ENCODE peak calls at places on chromosomes 6 and 20, in four cellular contexts. K is prostate gland, B is HCT116, R is H1. N is an unnamed sample.

GRCh38 chr6:108896111-108896661 is 48.0 kb downstream of the ARMC2 start:
- DNase-seq in B (no peak), R (no peak), K (no peak), N (no peak)

GRCh38 chr20:16556299-16556698 is 16.9 kb downstream of the KIF16B start:
- DNase-seq in K (no peak), B (no peak), R (no peak), N (no peak)

GRCh38 chr6:134683783-134684765 is 265.8 kb downstream of the ALDH8A1 start:
- DNase-seq in K (no peak), R (no peak), B (no peak), N (no peak)

GRCh38 chr6:21665101-21665435 is 71.5 kb downstream of the SOX4 start:
- DNase-seq in B (no peak), K (no peak), R (no peak), N (no peak)

GRCh38 chr6:44642870-44643522 is 255.5 kb downstream of the CDC5L start:
- DNase-seq in R (no peak), B (no peak), K (no peak), N (no peak)

GRCh38 chr6:107657755-107658461 is 166.2 kb downstream of the SCML4 start:
- DNase-seq in B (no peak), K (no peak), R (no peak), N (no peak)

GRCh38 chr6:81819767-81820166 is 67.3 kb upstream of the TENT5A start:
- DNase-seq in R (no peak), K (no peak), B (no peak), N (no peak)

GRCh38 chr20:51093240-51093763 is 70.4 kb upstream of the KCNG1 start:
- DNase-seq in K (no peak), B (no peak), R (no peak), N (no peak)

GRCh38 chr6:53805725-53806124 is 10.9 kb downstream of the LRRC1 start:
- DNase-seq in K (no peak), B (no peak), R (no peak), N (no peak)

GRCh38 chr6:84003140-84003539 is 30.4 kb upstream of the MRAP2 start:
- DNase-seq in K (no peak), B (no peak), R (no peak), N (no peak)

GRCh38 chr20:6381887-6382286 is 259.1 kb upstream of the FERMT1 start:
- DNase-seq in B (no peak), R (no peak), K (no peak), N (no peak)

GRCh38 chr6:100965069-100965468 is 83.9 kb upstream of the ASCC3 start:
- DNase-seq in R (no peak), K (no peak), B (no peak), N (no peak)

GRCh38 chr6:75147512-75147911 is 58.3 kb downstream of the COL12A1 start:
- DNase-seq in B (no peak), R (no peak), K (no peak), N (no peak)

GRCh38 chr6:7295916-7296315 is 17.1 kb downstream of the SSR1 start:
- DNase-seq in K (no peak), B (no peak), R (no peak), N (no peak)

GRCh38 chr6:168004945-168005344 is 7.5 kb downstream of the KIF25 start:
- DNase-seq in R (no peak), B (no peak), K (no peak), N (peak; percentile 29)

GRCh38 chr6:51618563-51618962 is 468.9 kb downstream of the PKHD1 start:
- DNase-seq in B (no peak), R (no peak), K (no peak), N (no peak)

GRCh38 chr6:14278000-14278399 is 160.4 kb downstream of the CD83 start:
- DNase-seq in B (no peak), K (no peak), R (no peak), N (no peak)

GRCh38 chr20:2507875-2508630 is 662 bp downstream of the ZNF343 start:
- DNase-seq in K (no peak), B (no peak), R (no peak), N (no peak)

GRCh38 chr6:71727632-71728294 is 158.6 kb upstream of the RIMS1 start:
- DNase-seq in K (no peak), B (no peak), R (no peak), N (no peak)

GRCh38 chr20:45833883-45834796 is 541 bp downstream of the SNX21 start:
- DNase-seq in K (peak; percentile 73), R (peak; percentile 59), B (no peak), N (no peak)

GRCh38 chr6:78607188-78607587 is 260.2 kb upstream of the IRAK1BP1 start:
- DNase-seq in K (no peak), B (no peak), R (no peak), N (no peak)

GRCh38 chr6:24901698-24902328 is 33.9 kb downstream of the RIPOR2 start:
- DNase-seq in B (no peak), K (no peak), R (no peak), N (no peak)

GRCh38 chr6:50974319-50974718 is 155.6 kb downstream of the TFAP2B start:
- DNase-seq in K (no peak), R (no peak), B (no peak), N (no peak)

GRCh38 chr6:116397960-116398359 is 27.2 kb downstream of the DSE start:
- DNase-seq in R (no peak), K (no peak), B (no peak), N (no peak)

GRCh38 chr6:169316651-169317050 is 63.0 kb upstream of the THBS2 start:
- DNase-seq in B (no peak), K (no peak), R (no peak), N (no peak)

GRCh38 chr6:27757307-27757706 is 154.9 kb downstream of the OR2B2 start:
- DNase-seq in R (no peak), B (no peak), K (peak; percentile 30), N (peak; percentile 42)

GRCh38 chr6:33290459-33290858 is 1.1 kb downstream of the PFDN6 start:
- DNase-seq in K (no peak), R (no peak), B (no peak), N (no peak)

GRCh38 chr6:33288141-33288941 is 698 bp downstream of the WDR46 start:
- DNase-seq in B (no peak), K (no peak), R (no peak), N (no peak)

GRCh38 chr6:33286946-33287914 is 1.8 kb downstream of the WDR46 start:
- DNase-seq in K (no peak), B (no peak), R (no peak), N (no peak)

GRCh38 chr6:33288942-33289783 is at the start of the genes PFDN6 and WDR46:
- DNase-seq in B (peak; percentile 83), R (no peak), K (peak; percentile 87), N (no peak)

GRCh38 chr6:33289784-33290315 is 449 bp downstream of the PFDN6 start:
- DNase-seq in B (no peak), R (no peak), K (no peak), N (no peak)
- H3K27ac ChIP-seq in B (peak overlapping the region; percentile 67), R (peak overlapping the region; percentile 37), K (peak overlapping the region; percentile 83), N (peak overlapping the region; percentile 81)

GRCh38 chr20:33015700-33016580 is 8.4 kb downstream of the BPIFB2 start:
- DNase-seq in K (no peak), R (no peak), B (no peak), N (no peak)
- TF ChIP-seq POLR2AphosphoS5 in K (no peak), R (no peak), B (no peak), N (no peak)

GRCh38 chr20:62241501-62241900 is 3.2 kb downstream of the OSBPL2 start:
- DNase-seq in K (peak; percentile 50), R (no peak), B (no peak), N (no peak)
- H3K27ac ChIP-seq in K (peak overlapping the region; percentile 11), R (no peak overlapping the region), B (no peak overlapping the region), N (peak overlapping the region; percentile 86)

DNA sequence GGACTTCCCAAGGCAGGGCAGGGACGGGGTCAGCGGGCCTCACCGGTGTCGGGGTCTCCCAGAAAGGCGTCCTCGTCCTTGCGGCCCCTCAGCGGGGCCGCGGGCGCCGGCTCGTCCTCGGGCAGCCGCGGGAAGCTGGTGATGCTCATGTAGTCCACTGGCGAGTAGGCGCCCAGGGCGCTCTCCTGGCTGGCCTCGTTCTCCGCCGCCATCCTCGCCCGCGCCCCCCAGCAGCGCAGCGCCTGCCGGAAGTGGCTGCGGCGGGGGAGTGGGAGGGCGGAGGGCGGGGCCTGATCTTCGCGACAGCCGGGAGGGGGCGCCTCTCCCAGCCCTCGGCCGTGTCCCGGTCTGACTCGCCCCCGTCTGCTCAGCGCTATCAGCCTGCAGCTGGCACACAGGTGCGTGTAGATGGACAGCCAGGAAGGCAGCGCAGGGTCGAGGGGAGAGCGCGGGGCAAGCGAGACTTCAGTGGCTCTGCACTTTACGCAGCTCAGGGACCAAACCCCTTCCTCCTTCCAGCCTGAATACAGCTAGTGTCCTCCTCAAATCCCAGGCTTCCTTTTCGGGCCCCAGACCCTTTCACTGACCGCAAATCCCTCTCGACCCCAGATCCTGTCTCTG is at the start of gene GGT7:
- DNase-seq in B (peak; percentile 35), K (peak; percentile 80), R (peak; percentile 60), N (no peak)
- TF ChIP-seq POLR2AphosphoS5 in B (peak; percentile 53), K (peak; percentile 83), R (peak; percentile 29), N (peak; percentile 29)

DNA sequence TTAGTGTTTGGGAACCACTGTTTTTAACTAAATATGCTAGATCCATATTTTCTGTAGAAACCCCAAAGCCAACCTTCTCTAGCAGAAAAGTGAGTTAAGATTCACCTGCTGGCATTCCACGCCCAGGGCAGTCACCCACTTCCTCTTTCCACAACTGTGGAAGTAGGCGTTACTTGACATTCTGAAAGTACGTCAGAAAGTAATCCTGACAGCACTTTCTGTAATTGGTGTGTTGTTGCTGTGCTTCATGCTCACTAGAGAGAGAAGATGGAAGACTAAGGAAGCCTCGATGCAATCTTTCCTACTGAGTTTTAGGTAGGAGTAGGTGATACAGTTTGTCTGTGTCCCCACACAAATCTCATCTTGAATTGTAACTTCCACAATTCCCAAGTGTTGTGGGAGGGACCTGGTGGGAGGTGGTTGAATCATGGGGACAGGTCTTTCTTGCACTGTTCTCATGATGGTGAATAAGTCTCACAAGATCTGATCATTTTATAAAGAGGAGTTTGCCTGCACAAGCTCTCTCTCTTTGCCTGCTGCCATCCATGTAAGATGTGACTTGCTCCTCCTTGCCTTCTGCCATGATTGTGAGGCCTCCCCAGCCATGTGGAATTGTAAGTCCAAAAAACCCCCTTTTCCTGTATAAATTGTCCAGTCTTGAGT is 101.1 kb downstream of the MAP3K7 start:
- DNase-seq in K (no peak), B (no peak), R (no peak), N (no peak)
- H3K27ac ChIP-seq in K (no peak overlapping the region), B (no peak overlapping the region), R (no peak overlapping the region), N (no peak overlapping the region)

DNA sequence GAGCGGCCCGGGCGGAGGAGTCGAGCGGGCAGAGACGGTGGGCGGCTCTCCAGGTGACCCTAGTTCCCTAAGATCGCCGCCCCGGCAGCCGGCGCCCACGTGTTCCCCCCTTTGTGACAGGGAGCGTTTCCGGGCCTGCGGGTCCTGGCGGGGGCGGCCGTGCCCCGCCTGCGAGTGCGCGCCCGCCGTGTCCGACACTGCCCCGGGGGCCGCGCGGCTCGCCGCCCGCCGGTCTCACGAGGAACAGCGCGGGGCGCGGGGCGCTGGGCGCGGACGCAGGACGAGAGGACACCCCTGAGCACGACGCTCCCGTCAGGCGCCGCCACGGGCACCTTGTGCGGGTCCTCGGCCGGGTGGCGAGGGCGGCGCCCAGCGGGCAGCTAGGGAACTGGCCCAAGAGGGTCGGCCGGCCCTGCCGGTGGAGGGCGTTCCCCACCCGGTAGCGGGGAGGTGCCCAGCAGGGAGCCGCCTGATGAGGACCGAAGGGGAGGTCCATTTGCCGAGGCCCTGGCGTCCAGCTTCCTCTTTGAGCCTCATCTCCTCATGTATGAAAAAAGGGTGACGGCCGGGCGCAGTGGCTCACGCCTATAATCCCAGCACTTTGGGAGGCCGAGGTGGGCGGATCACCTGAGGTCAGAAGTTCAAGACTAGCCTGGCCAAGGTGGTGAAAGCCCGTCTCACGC is at the start of gene VARS1:
- DNase-seq in B (peak; percentile 82), R (no peak), K (peak; percentile 84), N (no peak)
- TF ChIP-seq POLR2AphosphoS5 in B (peak; percentile 63), R (no peak), K (peak; percentile 84), N (peak; percentile 79)